ENCODE peak calls at places on chromosomes 13 and 19, in four cellular contexts. M, V, S and T are unnamed samples.

GRCh38 chr19:38989066-38989605 is 13.6 kb upstream of the FBXO17 start:
- DNase-seq in M (no peak), V (peak; percentile 21), S (peak; percentile 30), T (no peak)

GRCh38 chr19:46946090-46946489 is 73.5 kb upstream of the NPAS1 start:
- DNase-seq in M (no peak), V (no peak), S (no peak), T (no peak)

GRCh38 chr13:75365724-75366173 is 116.2 kb downstream of the TBC1D4 start:
- DNase-seq in M (peak; percentile 78), V (peak; percentile 24), S (no peak), T (no peak)

GRCh38 chr13:46962286-46962941 is 65.6 kb upstream of the HTR2A start:
- DNase-seq in M (no peak), V (peak; percentile 13), S (no peak), T (no peak)

GRCh38 chr19:23404676-23405075 is 9.4 kb upstream of the ZNF91 start:
- DNase-seq in M (no peak), V (no peak), S (no peak), T (no peak)

GRCh38 chr19:46928951-46929350 is 68.2 kb downstream of the ARHGAP35 start:
- DNase-seq in M (no peak), V (no peak), S (no peak), T (no peak)

GRCh38 chr19:39297931-39298634 is 1.9 kb downstream of the IFNL1 start:
- DNase-seq in M (no peak), V (no peak), S (no peak), T (no peak)

GRCh38 chr19:6718741-6719539 is 1.5 kb downstream of the C3 start:
- DNase-seq in M (no peak), V (peak; percentile 93), S (peak; percentile 75), T (peak; percentile 93)

GRCh38 chr13:31227063-31227462 is 27.3 kb downstream of the B3GLCT start:
- DNase-seq in M (no peak), V (no peak), S (no peak), T (no peak)

GRCh38 chr19:18710986-18711751 is 27.7 kb downstream of the CRTC1 start:
- DNase-seq in M (no peak), V (no peak), S (peak; percentile 20), T (no peak)

GRCh38 chr13:112124100-112124499 is 57.2 kb downstream of the SOX1 start:
- DNase-seq in M (no peak), V (no peak), S (no peak), T (no peak)

GRCh38 chr19:47187797-47188196 is 43.2 kb downstream of the BBC3 start:
- DNase-seq in M (no peak), V (no peak), S (no peak), T (no peak)

GRCh38 chr13:105925496-105925895 is 610.0 kb downstream of the EFNB2 start:
- DNase-seq in M (no peak), V (no peak), S (no peak), T (no peak)

GRCh38 chr19:13010038-13010991 is 15.0 kb downstream of the NFIX start:
- DNase-seq in M (no peak), V (no peak), S (no peak), T (no peak)

GRCh38 chr13:65582160-65582559 is 1648.0 kb downstream of the PCDH9 start:
- DNase-seq in M (no peak), V (no peak), S (no peak), T (no peak)

GRCh38 chr13:97133554-97133953 is 88.6 kb upstream of the MBNL2 start:
- DNase-seq in M (no peak), V (no peak), S (no peak), T (no peak)

GRCh38 chr13:111058796-111059506 is 56.2 kb upstream of the ARHGEF7 start:
- DNase-seq in M (no peak), V (no peak), S (no peak), T (no peak)

GRCh38 chr19:10898633-10899032 is 27.3 kb downstream of the CARM1 start:
- DNase-seq in M (no peak), V (no peak), S (no peak), T (no peak)

GRCh38 chr13:46181799-46182490 is at the start of gene LCP1:
- DNase-seq in M (peak; percentile 97), V (peak; percentile 79), S (no peak), T (no peak)

GRCh38 chr19:8487137-8487851 is 15.1 kb downstream of the PRAM1 start:
- DNase-seq in M (no peak), V (no peak), S (no peak), T (no peak)

GRCh38 chr19:42204684-42205083 is 12.8 kb downstream of the DEDD2 start:
- DNase-seq in M (no peak), V (no peak), S (no peak), T (no peak)

GRCh38 chr13:25602206-25602605 is 230.4 kb downstream of the ATP8A2 start:
- DNase-seq in M (no peak), V (no peak), S (no peak), T (no peak)

GRCh38 chr19:44722131-44723121 is 23.5 kb downstream of the CEACAM16 start:
- DNase-seq in M (peak; percentile 48), V (peak; percentile 27), S (no peak), T (no peak)

GRCh38 chr13:99658266-99658991 is 157.2 kb downstream of the TM9SF2 start:
- DNase-seq in M (no peak), V (peak; percentile 5), S (peak; percentile 59), T (no peak)

GRCh38 chr19:31461814-31462539 is 112.7 kb upstream of the TSHZ3 start:
- DNase-seq in M (no peak), V (no peak), S (no peak), T (no peak)

GRCh38 chr13:50809133-50810090 is 34.1 kb downstream of the DLEU7 start:
- DNase-seq in M (no peak), V (no peak), S (no peak), T (no peak)

GRCh38 chr13:29465741-29466293 is 129.7 kb downstream of the SLC7A1 start:
- DNase-seq in M (no peak), V (peak; percentile 38), S (peak; percentile 47), T (peak; percentile 35)

GRCh38 chr13:23825179-23825578 is 64.0 kb downstream of the MIPEP start:
- DNase-seq in M (no peak), V (no peak), S (no peak), T (no peak)

GRCh38 chr13:111636804-111637203 is 316.4 kb downstream of the TEX29 start:
- DNase-seq in M (no peak), V (no peak), S (no peak), T (no peak)

GRCh38 chr13:33174491-33174890 is 111.1 kb downstream of the STARD13 start:
- DNase-seq in M (no peak), V (no peak), S (peak; percentile 39), T (no peak)

DNA sequence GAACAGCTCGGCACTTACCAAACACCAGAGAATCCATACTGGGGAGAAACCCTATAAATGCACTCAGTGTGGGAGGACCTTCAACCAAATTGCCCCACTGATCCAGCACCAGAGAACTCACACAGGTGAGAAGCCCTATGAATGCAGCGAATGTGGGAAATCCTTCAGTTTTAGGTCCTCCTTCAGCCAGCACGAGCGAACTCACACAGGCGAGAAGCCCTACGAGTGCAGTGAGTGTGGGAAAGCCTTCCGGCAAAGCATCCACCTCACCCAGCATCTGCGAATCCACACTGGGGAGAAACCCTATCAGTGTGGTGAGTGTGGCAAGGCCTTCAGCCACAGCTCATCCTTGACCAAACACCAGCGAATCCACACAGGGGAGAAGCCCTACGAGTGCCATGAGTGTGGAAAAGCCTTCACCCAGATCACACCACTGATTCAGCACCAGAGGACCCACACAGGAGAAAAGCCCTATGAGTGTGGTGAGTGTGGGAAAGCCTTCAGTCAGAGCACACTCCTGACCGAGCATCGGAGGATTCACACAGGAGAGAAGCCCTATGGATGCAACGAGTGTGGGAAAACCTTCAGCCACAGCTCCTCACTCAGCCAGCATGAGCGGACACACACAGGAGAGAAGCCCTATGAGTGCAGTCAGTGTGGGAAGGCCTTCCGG is 8.3 kb downstream of the ZNF135 start:
- DNase-seq in M (no peak), V (no peak), S (no peak), T (no peak)
- TF ChIP-seq RAD21 in M (no peak), V (no peak), S (no peak), T (no peak)

DNA sequence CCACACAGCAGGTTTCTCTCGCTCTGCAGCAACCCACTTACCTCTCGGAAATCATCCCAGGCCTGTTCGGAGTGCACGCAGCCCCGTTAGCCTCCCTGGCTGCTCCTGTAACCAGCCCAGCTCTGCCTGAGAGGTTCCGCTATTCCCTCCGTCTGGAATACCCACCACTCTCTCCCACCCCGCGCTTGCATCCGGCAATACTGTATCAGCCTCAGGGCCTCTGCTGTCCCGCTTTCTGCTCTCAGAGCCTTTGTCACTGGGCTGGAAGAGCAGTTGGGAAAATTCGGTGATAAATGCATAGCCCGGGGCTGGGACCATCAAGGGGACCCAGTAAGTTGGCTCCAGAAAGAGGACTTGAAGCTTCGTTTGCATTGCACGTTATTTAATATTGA is 759 bp upstream of the TLE6 start:
- DNase-seq in M (no peak), V (no peak), S (peak; percentile 55), T (no peak)
- H3K9ac ChIP-seq in M (peak overlapping the region; percentile 69), V (peak overlapping the region; percentile 89), S (peak overlapping the region; percentile 24), T (peak overlapping the region; percentile 53)

GRCh38 chr13:104008075-104008474 is 941.9 kb upstream of the SLC10A2 start:
- DNase-seq in M (no peak), V (no peak), S (no peak), T (no peak)
- TF ChIP-seq FOXM1 in M (no peak), V (no peak), S (no peak), T (no peak)

GRCh38 chr13:20492641-20493040 is 33.0 kb downstream of the CRYL1 start:
- DNase-seq in M (no peak), V (peak; percentile 53), S (no peak), T (peak; percentile 46)
- TF ChIP-seq RAD21 in M (peak; percentile 76), V (peak; percentile 76), S (peak; percentile 47), T (peak; percentile 82)